ENCODE peak calls at places on chromosomes 7 and 10, in eight cellular contexts. W is PC-9, R is ovary, B is brain microvascular endothelial cell, F is stomach, D is uterus, U is endothelial cell of umbilical vein, L is astrocyte. J is an unnamed sample.

GRCh38 chr10:118488710-118489497 is 106.5 kb downstream of the PRLHR start:
- DNase-seq in W (no peak), R (no peak), B (no peak), F (no peak), D (no peak), U (no peak), L (no peak), J (no peak)

GRCh38 chr7:135512135-135512887 is 2.4 kb upstream of the CNOT4 start:
- DNase-seq in W (peak; percentile 33), R (no peak), B (peak; percentile 51), F (no peak), D (no peak), U (peak; percentile 68), L (peak; percentile 39), J (no peak)

GRCh38 chr10:48937796-48938195 is 1.8 kb downstream of the LRRC18 start:
- DNase-seq in W (no peak), R (no peak), B (no peak), F (no peak), D (no peak), U (no peak), L (no peak), J (no peak)

GRCh38 chr7:155183655-155184054 is 113.5 kb downstream of the HTR5A start:
- DNase-seq in W (no peak), R (no peak), B (no peak), F (no peak), D (no peak), U (no peak), L (no peak), J (no peak)

GRCh38 chr10:109959571-109960145 is 36.3 kb upstream of the XPNPEP1 start:
- DNase-seq in W (no peak), R (no peak), B (no peak), F (no peak), D (no peak), U (no peak), L (no peak), J (no peak)

GRCh38 chr7:84533209-84533608 is 338.6 kb upstream of the SEMA3A start:
- DNase-seq in W (no peak), R (no peak), B (no peak), F (no peak), D (no peak), U (no peak), L (no peak), J (no peak)

GRCh38 chr7:6917258-6917657 is 91.2 kb upstream of the CCZ1B start:
- DNase-seq in W (no peak), R (no peak), B (no peak), F (no peak), D (no peak), U (no peak), L (no peak), J (no peak)

GRCh38 chr10:21160116-21160515 is 263.0 kb upstream of the NEBL start:
- DNase-seq in W (no peak), R (no peak), B (no peak), F (no peak), D (no peak), U (no peak), L (no peak), J (no peak)

GRCh38 chr7:43870316-43870715 is 999 bp upstream of the MRPS24 start:
- DNase-seq in W (no peak), R (no peak), B (peak; percentile 10), F (no peak), D (no peak), U (no peak), L (no peak), J (no peak)

GRCh38 chr7:70037171-70037933 is 439.1 kb downstream of the AUTS2 start:
- DNase-seq in W (no peak), R (no peak), B (no peak), F (no peak), D (no peak), U (no peak), L (no peak), J (no peak)

GRCh38 chr10:70649526-70649925 is 22.8 kb upstream of the ADAMTS14 start:
- DNase-seq in W (peak; percentile 55), R (no peak), B (peak; percentile 84), F (no peak), D (no peak), U (no peak), L (peak; percentile 81), J (no peak)

GRCh38 chr10:127619550-127619949 is 70.4 kb downstream of the NPS start:
- DNase-seq in W (no peak), R (no peak), B (no peak), F (no peak), D (no peak), U (no peak), L (no peak), J (no peak)

GRCh38 chr7:74483402-74484336 is 30.0 kb downstream of the GTF2IRD1 start:
- DNase-seq in W (peak; percentile 86), R (no peak), B (peak; percentile 52), F (no peak), D (no peak), U (no peak), L (peak; percentile 78), J (no peak)

GRCh38 chr7:87032604-87033003 is 26.9 kb downstream of the ELAPOR2 start:
- DNase-seq in W (no peak), R (no peak), B (no peak), F (no peak), D (no peak), U (no peak), L (no peak), J (no peak)

GRCh38 chr10:129047585-129047984 is 419.5 kb upstream of the MGMT start:
- DNase-seq in W (no peak), R (no peak), B (no peak), F (no peak), D (no peak), U (no peak), L (no peak), J (no peak)

GRCh38 chr10:123530166-123530870 is 135.8 kb upstream of the GPR26 start:
- DNase-seq in W (no peak), R (no peak), B (no peak), F (no peak), D (no peak), U (no peak), L (no peak), J (no peak)

GRCh38 chr7:35596061-35596460 is 98.9 kb downstream of the HERPUD2 start:
- DNase-seq in W (no peak), R (no peak), B (peak; percentile 48), F (no peak), D (no peak), U (peak; percentile 31), L (peak; percentile 14), J (no peak)

GRCh38 chr7:115477193-115477651 is 553.3 kb downstream of the TFEC start:
- DNase-seq in W (no peak), R (peak; percentile 54), B (no peak), F (no peak), D (no peak), U (no peak), L (peak; percentile 9), J (no peak)

GRCh38 chr10:132974249-132974796 is 32.0 kb upstream of the CFAP46 start:
- DNase-seq in W (no peak), R (no peak), B (no peak), F (no peak), D (no peak), U (no peak), L (no peak), J (no peak)

GRCh38 chr7:41189866-41190265 is 513.0 kb downstream of the INHBA start:
- DNase-seq in W (peak; percentile 61), R (no peak), B (peak; percentile 95), F (no peak), D (no peak), U (peak; percentile 97), L (peak; percentile 98), J (no peak)

GRCh38 chr10:84371944-84372343 is 43.6 kb downstream of the CCSER2 start:
- DNase-seq in W (no peak), R (no peak), B (no peak), F (no peak), D (no peak), U (no peak), L (no peak), J (no peak)

GRCh38 chr7:131071786-131072504 is 255.7 kb upstream of the MKLN1 start:
- DNase-seq in W (no peak), R (peak; percentile 61), B (peak; percentile 86), F (peak; percentile 39), D (peak; percentile 69), U (peak; percentile 96), L (peak; percentile 86), J (no peak)
- TF ChIP-seq CTCF in W (peak; percentile 60), R (no peak), B (peak; percentile 7), F (peak; percentile 29), D (peak; percentile 21), U (peak; percentile 16), L (peak; percentile 49), J (no peak)

DNA sequence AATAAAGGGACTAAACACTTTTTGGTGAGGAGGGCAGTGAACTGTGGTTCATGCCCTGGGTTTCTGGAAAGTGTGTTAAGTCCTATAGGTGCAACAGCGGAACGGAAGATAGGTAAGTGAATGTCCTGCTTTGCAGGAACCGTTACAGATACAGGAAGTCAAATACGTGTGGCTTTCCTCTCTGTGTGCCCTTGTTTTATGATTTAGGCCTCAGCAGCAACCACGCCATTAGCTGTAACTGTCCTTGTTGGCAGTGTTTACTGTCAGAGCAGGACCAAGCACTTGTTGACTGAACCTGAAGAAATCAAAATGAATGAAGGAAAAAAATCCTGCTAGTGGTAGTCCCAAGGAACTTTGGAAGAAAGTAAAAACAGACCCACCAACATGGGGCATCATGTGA is 150.3 kb downstream of the PIP4K2A start:
- DNase-seq in W (no peak), R (no peak), B (no peak), F (no peak), D (no peak), U (no peak), L (no peak), J (no peak)
- H3K27ac ChIP-seq in W (no peak overlapping the region), R (no peak overlapping the region), B (no peak overlapping the region), F (no peak overlapping the region), D (no peak overlapping the region), U (no peak overlapping the region), L (no peak overlapping the region), J (no peak overlapping the region)

DNA sequence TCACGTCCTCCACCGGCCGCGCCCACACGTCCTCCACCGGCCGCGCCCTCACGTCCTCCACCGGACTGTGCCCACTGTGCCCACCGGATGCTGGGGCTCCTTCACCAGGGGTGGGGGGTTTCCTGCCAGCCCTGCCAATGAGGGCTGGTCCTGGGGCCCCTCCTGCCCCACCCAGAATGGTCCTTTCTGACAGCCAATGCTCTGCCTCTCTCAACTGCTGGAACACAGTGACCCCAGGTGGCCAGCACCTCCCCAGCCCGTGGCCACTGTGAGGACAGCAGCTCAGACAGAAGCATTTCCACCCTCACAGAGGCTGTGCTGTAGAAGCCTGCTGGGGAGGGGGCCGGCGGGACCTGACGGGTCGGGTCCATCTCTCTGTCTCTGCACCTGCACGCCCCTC is 90.1 kb upstream of the DNAAF5 start:
- DNase-seq in W (no peak), R (peak; percentile 28), B (peak; percentile 21), F (peak; percentile 59), D (no peak), U (no peak), L (no peak), J (peak; percentile 78)
- TF ChIP-seq CTCF in W (no peak), R (no peak), B (peak; percentile 64), F (peak; percentile 18), D (no peak), U (peak; percentile 51), L (peak; percentile 7), J (peak; percentile 70)

GRCh38 chr7:114414151-114415053 is at the start of gene FOXP2:
- DNase-seq in W (no peak), R (no peak), B (peak; percentile 17), F (no peak), D (no peak), U (peak; percentile 19), L (peak; percentile 46), J (no peak)
- H3K27ac ChIP-seq in W (no peak within 1 kb of the TSS), R (no peak within 1 kb of the TSS), B (no peak within 1 kb of the TSS), F (peak within 1 kb of the TSS; percentile 73), D (peak within 1 kb of the TSS; percentile 72), U (no peak within 1 kb of the TSS), L (no peak within 1 kb of the TSS), J (peak within 1 kb of the TSS; percentile 46)

J was measured in tibial artery.